ENCODE peak calls at places on chromosomes 16 and 17, in four cellular contexts. X is SK-N-SH, S is neuronal stem cell, I is H9. K is an unnamed sample.

GRCh38 chr16:68380348-68380670 is 68.0 kb downstream of the SMPD3 start:
- DNase-seq in S (no peak), I (no peak), X (no peak), K (no peak)

GRCh38 chr17:77027271-77027670 is 113.5 kb upstream of the SEC14L1 start:
- DNase-seq in S (no peak), I (no peak), X (no peak), K (no peak)

GRCh38 chr16:3149630-3150345 is 15.0 kb downstream of the ZNF213 start:
- DNase-seq in X (peak), S (peak), I (peak), K (peak)

GRCh38 chr16:87762620-87763019 is 3.2 kb downstream of the KLHDC4 start:
- DNase-seq in X (no peak), S (no peak), I (no peak), K (no peak)

GRCh38 chr17:12830692-12831363 is 41.5 kb downstream of the ARHGAP44 start:
- DNase-seq in I (no peak), S (no peak), X (no peak), K (no peak)

GRCh38 chr16:23640669-23640958 is 496 bp downstream of the PALB2 start:
- DNase-seq in X (peak), S (no peak), I (no peak), K (peak)

GRCh38 chr17:60641810-60642220 is 35.8 kb upstream of the BCAS3 start:
- DNase-seq in I (peak), X (peak), S (peak), K (peak)

GRCh38 chr17:80474231-80474932 is 2.0 kb downstream of the NPTX1 start:
- DNase-seq in S (no peak), X (peak), I (no peak), K (no peak)

GRCh38 chr16:49700928-49701685 is 154.8 kb downstream of the ZNF423 start:
- DNase-seq in S (no peak), I (no peak), X (no peak), K (peak)

GRCh38 chr16:11200523-11201063 is 55.4 kb downstream of the SOCS1 start:
- DNase-seq in X (no peak), I (no peak), S (no peak), K (no peak)

GRCh38 chr16:55872130-55872529 is 3.0 kb downstream of the CES5A start:
- DNase-seq in S (no peak), I (no peak), X (no peak), K (no peak)

GRCh38 chr16:55868137-55868536 is 7.0 kb downstream of the CES5A start:
- DNase-seq in I (no peak), S (no peak), X (no peak), K (no peak)

GRCh38 chr16:55871411-55872038 is 3.6 kb downstream of the CES5A start:
- DNase-seq in I (no peak), S (no peak), X (no peak), K (no peak)

GRCh38 chr16:55873122-55873521 is 2.1 kb downstream of the CES5A start:
- DNase-seq in I (no peak), S (no peak), X (no peak), K (no peak)

DNA sequence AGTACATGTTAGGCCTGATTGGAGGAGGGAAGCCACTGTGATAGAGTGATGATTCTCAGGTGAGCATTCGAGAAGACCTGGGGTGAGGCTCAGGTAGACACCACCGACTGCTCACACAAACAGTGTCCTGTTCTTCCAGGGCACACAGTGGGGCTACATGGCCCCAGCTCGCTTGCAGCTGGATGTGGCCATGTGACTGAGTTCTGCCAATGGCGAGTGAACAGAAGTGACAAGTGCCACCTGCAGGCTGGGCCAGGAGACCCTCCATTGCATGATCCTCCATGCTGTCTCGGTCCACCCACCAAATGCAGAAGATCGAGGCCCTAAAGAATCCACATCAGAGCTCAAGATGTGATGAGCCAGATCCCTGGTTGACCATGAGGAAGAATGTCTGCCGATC is 6.2 kb downstream of the CES5A start:
- DNase-seq in S (no peak), X (no peak), I (no peak), K (no peak)
- H3K27ac ChIP-seq in S (no peak), X (no peak), I (no peak), K (no peak)

DNA sequence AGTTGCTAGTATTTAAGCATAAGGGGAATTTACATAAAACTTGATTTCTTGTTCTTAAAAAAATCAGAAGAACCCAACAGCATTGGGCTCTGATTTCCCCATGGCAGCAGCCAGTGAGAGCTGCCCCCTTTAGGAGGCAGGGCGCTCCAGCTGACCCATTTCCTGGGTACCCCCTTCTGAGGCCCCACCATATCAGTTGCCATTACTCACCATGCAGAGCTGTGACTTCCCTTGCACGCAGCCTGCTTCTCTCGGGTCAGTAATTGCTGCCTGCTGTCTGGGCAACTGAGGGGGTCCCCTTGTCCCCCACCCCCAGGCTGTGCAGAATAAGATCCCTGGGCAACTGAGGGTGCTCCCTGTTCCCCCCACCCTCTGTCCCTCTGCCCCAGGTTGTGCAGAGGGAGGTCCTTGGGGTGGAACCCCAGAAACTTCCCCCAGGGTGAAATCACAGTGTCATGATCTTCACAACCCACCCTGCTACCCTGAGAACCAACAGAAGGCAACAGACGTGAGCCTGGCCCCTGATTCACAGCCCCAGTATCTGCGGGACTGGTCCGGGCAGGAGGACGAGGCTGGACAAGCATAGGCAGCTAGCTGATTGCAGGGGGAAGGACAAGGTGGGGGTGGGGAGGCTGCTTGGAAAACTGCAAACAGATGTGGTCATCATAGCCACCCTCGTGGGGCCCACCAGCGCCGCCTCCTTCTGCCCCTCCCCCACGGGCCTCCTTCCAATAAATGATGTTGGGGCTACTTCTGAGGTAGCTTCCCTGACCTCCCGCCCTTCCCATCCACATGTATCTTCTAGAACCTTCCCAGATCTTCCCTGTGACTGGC is 12.0 kb upstream of the CDC42EP4 start:
- DNase-seq in I (no peak), X (peak), S (no peak), K (no peak)
- H3K27ac ChIP-seq in I (no peak), X (no peak), S (no peak), K (no peak)

DNA sequence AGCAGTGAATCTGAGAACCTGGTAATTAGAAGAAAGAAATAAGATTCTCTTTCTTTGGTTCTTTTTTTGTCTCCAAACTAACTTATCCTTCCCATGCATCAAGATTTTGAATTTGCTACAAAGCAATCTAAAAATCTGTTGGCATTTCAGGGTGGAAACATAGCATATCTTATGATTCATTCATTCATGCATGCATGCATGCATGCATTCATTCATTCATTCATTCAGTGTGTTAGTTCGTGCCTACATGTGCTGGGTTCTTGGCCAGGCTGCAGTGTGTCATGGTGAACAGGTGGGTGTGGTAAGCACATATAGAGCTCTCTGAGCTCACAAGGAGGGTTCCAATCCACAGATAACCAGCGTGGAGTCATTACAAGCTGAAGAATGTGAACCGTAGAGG is 410.5 kb downstream of the CPPED1 start:
- DNase-seq in S (no peak), X (no peak), I (no peak), K (no peak)
- H3K27ac ChIP-seq in S (no peak), X (no peak), I (no peak), K (no peak)

GRCh38 chr16:70725024-70725911 is 39.4 kb upstream of the MTSS2 start:
- DNase-seq in S (no peak), X (no peak), I (no peak), K (no peak)
- H3K27ac ChIP-seq in S (no peak), X (no peak), I (no peak), K (peak)